ENCODE peak calls at places on chromosomes 2 and 18, in eight cellular contexts. S is naive thymus-derived CD4-positive, alpha-beta T cell; Z is aorta; I is NCI-H1105; D is NCI-H774; R is GDM1; X is Ammon's horn; Q is myocyte. W is an unnamed sample.

GRCh38 chr2:181189932-181190331 is 209.5 kb downstream of the UBE2E3 start:
- DNase-seq in S (no peak), Z (no peak), I (no peak), D (peak), R (no peak), X (no peak), Q (peak), W (no peak)

GRCh38 chr2:40282428-40282827 is 169.5 kb downstream of the SLC8A1 start:
- DNase-seq in S (no peak), Z (no peak), I (no peak), D (no peak), R (no peak), X (no peak), Q (peak), W (no peak)

GRCh38 chr2:158546412-158547144 is 89.8 kb downstream of the PKP4 start:
- DNase-seq in S (no peak), Z (no peak), I (no peak), D (no peak), R (no peak), X (no peak), Q (no peak), W (no peak)

GRCh38 chr2:590214-591175 is 86.7 kb downstream of the TMEM18 start:
- DNase-seq in S (no peak), Z (no peak), I (no peak), D (no peak), R (no peak), X (no peak), Q (no peak), W (no peak)

GRCh38 chr2:15145046-15145817 is 415.9 kb downstream of the NBAS start:
- DNase-seq in S (no peak), Z (no peak), I (no peak), D (no peak), R (no peak), X (no peak), Q (no peak), W (no peak)

GRCh38 chr2:196233808-196234501 is 62.6 kb upstream of the STK17B start:
- DNase-seq in S (peak), Z (no peak), I (no peak), D (no peak), R (no peak), X (no peak), Q (peak), W (peak)

GRCh38 chr2:60819936-60820335 is 61.4 kb upstream of the REL start:
- DNase-seq in S (no peak), Z (no peak), I (no peak), D (no peak), R (no peak), X (no peak), Q (no peak), W (no peak)

GRCh38 chr2:223725494-223725893 is 111.9 kb downstream of the AP1S3 start:
- DNase-seq in S (no peak), Z (peak), I (no peak), D (peak), R (no peak), X (peak), Q (peak), W (no peak)

GRCh38 chr2:4258563-4258962 is 555.2 kb downstream of the DCDC2C start:
- DNase-seq in S (no peak), Z (no peak), I (no peak), D (no peak), R (no peak), X (no peak), Q (no peak), W (no peak)

GRCh38 chr2:73984203-73984921 is at the start of gene TET3:
- DNase-seq in S (no peak), Z (peak), I (no peak), D (peak), R (no peak), X (no peak), Q (peak), W (no peak)

GRCh38 chr2:215756351-215756731 is 257.0 kb downstream of the MREG start:
- DNase-seq in S (no peak), Z (no peak), I (no peak), D (no peak), R (no peak), X (no peak), Q (no peak), W (no peak)

GRCh38 chr2:64799592-64800252 is 146.0 kb upstream of the SERTAD2 start:
- DNase-seq in S (no peak), Z (no peak), I (no peak), D (no peak), R (no peak), X (no peak), Q (peak), W (no peak)

GRCh38 chr2:40240067-40240466 is 211.8 kb downstream of the SLC8A1 start:
- DNase-seq in S (no peak), Z (peak), I (no peak), D (peak), R (no peak), X (peak), Q (peak), W (no peak)

GRCh38 chr2:68900496-68901198 is 29.4 kb upstream of the BMP10 start:
- DNase-seq in S (no peak), Z (no peak), I (no peak), D (no peak), R (peak), X (no peak), Q (no peak), W (no peak)

GRCh38 chr18:51194604-51195003 is 2.9 kb downstream of the MEX3C start:
- DNase-seq in S (no peak), Z (no peak), I (no peak), D (no peak), R (no peak), X (no peak), Q (no peak), W (no peak)

GRCh38 chr2:109062558-109063325 is 66.3 kb upstream of the SH3RF3 start:
- DNase-seq in S (no peak), Z (no peak), I (no peak), D (no peak), R (no peak), X (no peak), Q (no peak), W (no peak)

GRCh38 chr2:54680397-54681032 is 42.9 kb upstream of the EML6 start:
- DNase-seq in S (no peak), Z (no peak), I (no peak), D (no peak), R (peak), X (no peak), Q (peak), W (no peak)

GRCh38 chr2:172373761-172374160 is 53.6 kb upstream of the ITGA6 start:
- DNase-seq in S (no peak), Z (no peak), I (no peak), D (no peak), R (no peak), X (no peak), Q (no peak), W (no peak)

GRCh38 chr2:41906325-41906700 is 141.5 kb upstream of the PKDCC start:
- DNase-seq in S (no peak), Z (no peak), I (no peak), D (no peak), R (no peak), X (no peak), Q (no peak), W (no peak)

W was measured in Jurkat, Clone E6-1.